ENCODE peak calls at places on chromosomes 16 and 17, in nine cellular contexts. C, L, B, F, G, U, Q, O and W are unnamed samples. For H3K4me1, the result is how much of the 10 kb centered on the place peaks cover.

GRCh38 chr16:27982184-27982583 is 81.3 kb downstream of the GSG1L start:
- DNase-seq in U (no peak), O (peak), F (no peak), G (no peak), Q (no peak), B (peak), C (no peak), L (no peak), W (no peak)

GRCh38 chr16:69613283-69614154 is 47.8 kb downstream of the NFAT5 start:
- DNase-seq in B (no peak), O (no peak), L (peak), C (no peak), U (no peak), F (no peak), G (no peak), Q (no peak), W (no peak)

GRCh38 chr16:30027588-30028437 is 3.3 kb downstream of the TLCD3B start:
- DNase-seq in B (no peak), U (no peak), G (no peak), C (no peak), Q (no peak), F (no peak), L (no peak), O (no peak), W (no peak)

GRCh38 chr16:67241008-67241900 is 6.0 kb downstream of the FHOD1 start:
- DNase-seq in U (no peak), O (no peak), L (peak), C (peak), G (peak), B (no peak), F (peak), Q (peak), W (no peak)

GRCh38 chr16:56211471-56211944 is 20.2 kb downstream of the GNAO1 start:
- DNase-seq in B (no peak), O (no peak), Q (peak), C (no peak), U (no peak), L (no peak), F (peak), G (no peak), W (no peak)

GRCh38 chr17:50638851-50639767 is 4.4 kb downstream of the ABCC3 start:
- DNase-seq in U (peak), C (peak), O (no peak), Q (peak), L (peak), B (peak), F (peak), G (peak), W (no peak)

GRCh38 chr16:2090819-2091721 is 43.3 kb downstream of the TSC2 start:
- DNase-seq in G (no peak), C (peak), U (no peak), B (peak), F (no peak), Q (peak), L (no peak), O (peak), W (no peak)

GRCh38 chr17:81923302-81924260 is 4.0 kb downstream of the MAFG start:
- DNase-seq in G (peak), C (peak), L (no peak), B (peak), F (peak), O (no peak), Q (peak), U (no peak), W (no peak)

GRCh38 chr17:58402047-58402446 is 15.3 kb downstream of the RNF43 start:
- DNase-seq in B (peak), U (no peak), C (no peak), O (no peak), G (no peak), F (no peak), L (no peak), Q (no peak), W (no peak)

GRCh38 chr16:8667492-8667891 is 6.9 kb upstream of the ABAT start:
- DNase-seq in L (no peak), C (no peak), F (no peak), G (no peak), O (no peak), Q (no peak), U (no peak), B (no peak), W (no peak)

GRCh38 chr16:86865866-86866675 is 287.7 kb downstream of the FOXL1 start:
- DNase-seq in G (no peak), L (no peak), C (peak), Q (no peak), B (no peak), O (no peak), F (peak), U (no peak), W (no peak)

GRCh38 chr16:61936522-61936921 is 99.7 kb downstream of the CDH8 start:
- DNase-seq in Q (peak), B (no peak), G (no peak), F (no peak), L (no peak), U (no peak), O (no peak), C (no peak), W (no peak)

GRCh38 chr17:194844-195602 is 13.6 kb upstream of the DOC2B start:
- DNase-seq in Q (no peak), U (no peak), O (peak), C (no peak), G (no peak), F (peak), B (no peak), L (no peak), W (no peak)

GRCh38 chr16:26442333-26442732 is 624.4 kb upstream of the C16orf82 start:
- DNase-seq in G (no peak), B (no peak), Q (peak), O (no peak), L (no peak), C (no peak), U (no peak), F (no peak), W (no peak)

DNA sequence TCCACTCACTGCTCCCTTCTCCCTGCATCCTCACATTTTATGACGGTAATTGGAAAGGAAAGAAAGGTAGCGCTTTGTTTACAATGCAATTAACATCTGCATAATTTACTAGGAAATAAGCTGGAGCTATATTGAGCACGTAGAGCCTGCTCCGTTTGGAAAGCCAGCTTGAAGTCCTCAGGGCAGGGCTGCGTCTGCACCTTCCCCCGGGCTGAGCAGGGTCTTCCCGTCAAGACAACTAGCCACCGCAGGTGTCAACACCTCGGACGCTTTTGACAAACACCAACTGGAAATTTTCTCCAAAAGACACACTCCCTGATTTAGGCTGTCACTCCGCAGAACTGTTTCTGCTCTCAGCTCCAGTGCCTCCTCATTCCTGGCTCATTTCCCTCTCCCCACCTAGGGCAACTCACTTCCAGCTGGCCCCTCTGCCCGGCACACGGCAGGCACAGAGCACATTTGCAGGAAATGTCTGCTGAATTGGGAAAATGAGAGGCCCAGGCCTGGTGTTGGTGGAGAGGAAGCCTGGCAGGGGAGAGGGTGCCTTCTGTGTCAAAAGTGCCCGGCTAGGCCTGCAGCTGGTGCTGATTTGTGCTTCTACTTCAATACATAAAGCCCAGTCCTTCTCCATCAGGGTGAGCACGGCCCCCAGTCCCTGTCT is 170.3 kb downstream of the MAF start:
- DNase-seq in G (no peak), Q (no peak), O (no peak), U (no peak), L (no peak), F (no peak), C (no peak), B (no peak), W (no peak)
- H3K4me1 ChIP-seq in G (under half), Q (under half), O (under half), U (under half), L (under half), F (under half), C (under half), B (under half), W (under half)

GRCh38 chr16:57530104-57530522 is 6.3 kb downstream of the CCDC102A start:
- DNase-seq in F (peak), Q (peak), B (no peak), O (peak), C (peak), U (no peak), L (peak), G (no peak), W (peak)
- H3K4me3 ChIP-seq in F (no peak), Q (no peak), B (peak), O (peak), C (no peak), U (no peak), L (no peak), G (no peak), W (peak)

GRCh38 chr16:23388786-23389185 is 64.2 kb downstream of the COG7 start:
- DNase-seq in G (no peak), O (no peak), U (no peak), Q (no peak), C (no peak), F (no peak), L (no peak), B (no peak), W (no peak)
- H3K27ac ChIP-seq in G (no peak), O (no peak), U (no peak), Q (no peak), C (no peak), F (no peak), L (no peak), B (no peak), W (no peak)

DNA sequence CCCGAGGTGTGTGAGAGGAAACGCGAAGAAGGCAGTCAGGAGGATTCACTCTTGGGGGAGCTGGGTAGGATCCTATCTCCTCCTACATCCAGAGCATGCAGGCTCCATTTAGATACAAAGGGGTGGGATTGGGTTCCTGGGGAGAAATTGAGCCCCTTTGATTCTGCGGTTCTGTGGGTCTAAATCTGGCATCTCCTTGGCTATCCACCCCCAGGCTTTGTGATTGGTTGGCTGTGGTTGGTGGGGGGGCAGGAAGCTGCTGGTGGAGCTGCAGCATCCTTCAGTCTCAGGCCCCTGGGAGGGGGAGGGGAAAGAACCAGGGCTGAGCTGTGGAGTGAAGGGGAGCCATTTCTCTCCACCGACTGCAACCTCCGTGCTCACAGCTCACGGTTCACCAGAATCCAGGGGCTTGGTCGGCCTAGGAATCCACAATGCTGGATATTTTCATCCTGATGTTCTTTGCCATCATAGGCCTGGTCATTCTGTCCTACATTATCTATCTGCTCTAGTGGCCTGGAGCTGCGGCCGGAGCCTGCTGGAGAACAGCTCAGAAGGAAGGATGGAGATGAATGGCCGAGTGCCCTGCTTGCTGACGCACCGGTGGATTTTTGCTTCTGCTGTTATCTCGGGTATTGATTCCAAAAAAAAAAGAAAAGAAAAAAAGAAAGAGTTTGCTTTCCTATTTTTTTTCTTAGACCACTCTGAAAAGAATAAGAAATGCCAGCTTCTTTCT is at the start of gene LASP1NB:
- DNase-seq in B (no peak), O (peak), G (no peak), U (no peak), Q (peak), L (no peak), F (no peak), C (no peak), W (peak)
- H3K4me1 ChIP-seq in B (under half), O (under half), G (under half), U (under half), Q (under half), L (under half), F (under half), C (under half), W (under half)

GRCh38 chr17:48612854-48613691 is 2.0 kb downstream of the HOXB8 start:
- DNase-seq in L (peak), F (no peak), Q (peak), U (no peak), B (no peak), G (peak), C (no peak), O (peak), W (no peak)
- H3K4me3 ChIP-seq in L (no peak), F (peak), Q (no peak), U (peak), B (peak), G (peak), C (peak), O (peak), W (peak)

DNA sequence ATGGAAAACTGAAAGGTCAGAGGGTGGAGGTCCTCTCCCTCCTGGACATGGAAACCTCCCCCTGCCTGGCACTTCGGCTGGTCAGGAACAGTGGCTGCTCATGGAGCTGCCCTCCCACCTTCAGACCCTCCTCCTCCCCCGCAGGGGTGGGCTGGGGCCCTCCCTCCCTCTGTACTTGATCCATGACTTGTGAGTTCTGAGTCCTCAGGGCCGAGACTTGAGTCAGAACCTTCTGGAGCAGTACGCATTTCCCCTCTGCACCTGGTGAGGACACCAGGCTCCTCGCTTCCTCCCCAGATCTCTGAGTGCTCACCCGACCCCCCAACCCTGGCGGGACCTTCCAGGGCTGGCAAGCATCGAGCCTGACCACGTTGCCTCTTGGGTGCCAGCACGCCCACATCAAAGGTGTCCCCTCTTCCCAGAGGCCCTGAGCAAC is 98.2 kb upstream of the CBX4 start:
- DNase-seq in G (no peak), C (no peak), Q (no peak), L (no peak), U (no peak), O (no peak), F (no peak), B (no peak), W (no peak)
- H3K27ac ChIP-seq in G (peak), C (no peak), Q (no peak), L (no peak), U (no peak), O (no peak), F (no peak), B (no peak), W (peak)

DNA sequence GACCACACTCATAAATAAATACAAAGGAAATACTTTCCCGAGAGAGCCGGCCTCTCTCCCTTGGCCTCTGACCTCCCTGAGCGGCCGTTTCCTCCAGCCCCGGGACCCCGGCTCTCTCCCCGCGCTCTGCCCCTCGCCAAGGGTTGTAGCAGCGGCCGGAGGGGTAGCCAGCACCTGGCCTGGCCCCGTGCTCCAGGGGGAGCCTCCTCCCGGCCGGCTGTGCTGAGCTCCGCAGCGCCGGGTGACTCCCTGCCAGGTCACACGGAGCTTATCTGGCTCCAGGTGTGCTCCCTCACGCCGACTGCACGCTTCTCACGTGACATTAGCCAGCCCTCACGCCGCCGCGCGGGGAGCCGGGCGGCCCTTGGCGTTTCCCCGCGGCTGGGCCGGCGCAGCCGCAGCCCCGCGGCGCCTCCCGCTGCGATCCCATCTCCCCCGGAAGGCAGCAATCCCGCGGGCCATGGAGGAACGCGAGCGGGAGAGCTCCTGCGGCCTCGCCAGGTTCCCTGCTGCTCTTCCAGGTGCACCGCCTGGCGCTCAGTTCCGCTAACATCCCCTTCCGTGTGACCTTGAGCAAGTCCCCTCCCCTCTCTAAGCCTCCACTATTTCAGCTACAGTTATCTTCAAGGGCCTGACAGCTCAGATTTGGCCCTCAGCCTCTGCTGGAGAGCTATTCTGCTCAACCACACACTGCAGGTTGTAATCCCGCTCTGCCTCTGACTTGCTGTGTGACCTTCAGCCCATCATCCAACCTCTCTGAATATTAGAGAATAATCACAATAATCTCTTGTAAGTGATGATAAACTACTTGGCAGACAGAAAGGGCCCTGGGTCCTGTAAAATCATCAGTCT is 3.5 kb downstream of the MYO18A start:
- DNase-seq in B (no peak), O (peak), G (peak), F (no peak), U (no peak), Q (peak), L (peak), C (peak), W (no peak)
- H3K4me1 ChIP-seq in B (under half), O (under half), G (under half), F (under half), U (under half), Q (under half), L (half or more), C (half or more), W (under half)

GRCh38 chr17:59783221-59784016 is 76.0 kb downstream of the VMP1 start:
- DNase-seq in F (no peak), B (peak), U (no peak), Q (peak), G (peak), C (no peak), O (peak), L (no peak), W (no peak)
- H3K4me3 ChIP-seq in F (no peak), B (no peak), U (peak), Q (no peak), G (no peak), C (peak), O (peak), L (no peak), W (no peak)

GRCh38 chr17:64403881-64404460 is 13.3 kb upstream of the PECAM1 start:
- DNase-seq in C (no peak), B (no peak), U (no peak), F (no peak), Q (no peak), G (no peak), L (no peak), O (no peak), W (no peak)

GRCh38 chr17:64402469-64402868 is 11.8 kb upstream of the PECAM1 start:
- DNase-seq in O (no peak), U (no peak), F (no peak), B (no peak), Q (no peak), G (no peak), L (peak), C (no peak), W (no peak)

GRCh38 chr17:64401244-64401860 is 10.7 kb upstream of the PECAM1 start:
- DNase-seq in C (no peak), G (no peak), Q (no peak), F (no peak), L (no peak), O (no peak), U (no peak), B (no peak), W (no peak)

GRCh38 chr17:64400644-64401043 is 10.0 kb upstream of the PECAM1 start:
- DNase-seq in U (no peak), B (no peak), G (no peak), O (no peak), F (no peak), Q (no peak), L (no peak), C (no peak), W (no peak)

GRCh38 chr17:64401941-64402340 is 11.3 kb upstream of the PECAM1 start:
- DNase-seq in C (no peak), B (no peak), L (no peak), Q (no peak), G (no peak), U (no peak), O (no peak), F (no peak), W (no peak)
- H3K27ac ChIP-seq in C (no peak), B (no peak), L (no peak), Q (no peak), G (no peak), U (no peak), O (peak), F (no peak), W (no peak)

GRCh38 chr17:46031920-46032319 is 32.9 kb downstream of the STH start:
- DNase-seq in C (no peak), G (no peak), O (no peak), F (no peak), Q (no peak), U (no peak), L (no peak), B (no peak), W (no peak)
- H3K4me1 ChIP-seq in C (under half), G (under half), O (under half), F (under half), Q (under half), U (under half), L (under half), B (under half), W (under half)